ENCODE peak calls at places on chromosomes 6 and 20, in six cellular contexts. One of them, this sample, is unnamed.

GRCh38 chr20:39263076-39263475 is 300.9 kb downstream of the DHX35 start:
- DNase-seq in right cardiac atrium: no peak
- DNase-seq in uterus: no peak
- DNase-seq in cardiac muscle cell: no peak
- DNase-seq in Karpas-422: no peak
- DNase-seq in pancreas: no peak
- DNase-seq in this sample: no peak

GRCh38 chr6:13026100-13026499 is 302.2 kb downstream of the TBC1D7 start:
- DNase-seq in cardiac muscle cell: no peak
- DNase-seq in Karpas-422: no peak
- DNase-seq in uterus: no peak
- DNase-seq in right cardiac atrium: no peak
- DNase-seq in pancreas: no peak
- DNase-seq in this sample: no peak

GRCh38 chr20:2942439-2942838 is 69.2 kb downstream of the PTPRA start:
- DNase-seq in pancreas: no peak
- DNase-seq in right cardiac atrium: no peak
- DNase-seq in cardiac muscle cell: no peak
- DNase-seq in Karpas-422: no peak
- DNase-seq in uterus: no peak
- DNase-seq in this sample: no peak

GRCh38 chr6:3534599-3534998 is 77.7 kb upstream of the SLC22A23 start:
- DNase-seq in cardiac muscle cell: no peak
- DNase-seq in Karpas-422: no peak
- DNase-seq in right cardiac atrium: no peak
- DNase-seq in uterus: no peak
- DNase-seq in pancreas: no peak
- DNase-seq in this sample: no peak

GRCh38 chr6:35804996-35805736 is at the start of gene LHFPL5:
- DNase-seq in Karpas-422: peak; percentile 81
- DNase-seq in cardiac muscle cell: peak; percentile 87
- DNase-seq in right cardiac atrium: peak; percentile 79
- DNase-seq in pancreas: peak; percentile 67
- DNase-seq in uterus: no peak
- DNase-seq in this sample: peak; percentile 45

GRCh38 chr20:64232794-64233193 is 22.8 kb upstream of the PCMTD2 start:
- DNase-seq in right cardiac atrium: peak; percentile 66
- DNase-seq in uterus: no peak
- DNase-seq in cardiac muscle cell: no peak
- DNase-seq in Karpas-422: peak; percentile 53
- DNase-seq in pancreas: no peak
- DNase-seq in this sample: no peak

GRCh38 chr6:46090115-46091079 is 39.4 kb upstream of the ENPP4 start:
- DNase-seq in uterus: peak; percentile 35
- DNase-seq in Karpas-422: peak; percentile 83
- DNase-seq in cardiac muscle cell: peak; percentile 74
- DNase-seq in pancreas: peak; percentile 63
- DNase-seq in right cardiac atrium: peak; percentile 61
- DNase-seq in this sample: no peak

GRCh38 chr6:93677297-93677965 is 258.1 kb upstream of the EPHA7 start:
- DNase-seq in right cardiac atrium: no peak
- DNase-seq in pancreas: no peak
- DNase-seq in Karpas-422: no peak
- DNase-seq in uterus: no peak
- DNase-seq in cardiac muscle cell: no peak
- DNase-seq in this sample: no peak

GRCh38 chr6:19554356-19555225 is 282.6 kb upstream of the ID4 start:
- DNase-seq in right cardiac atrium: peak; percentile 52
- DNase-seq in pancreas: peak; percentile 36
- DNase-seq in uterus: no peak
- DNase-seq in cardiac muscle cell: peak; percentile 25
- DNase-seq in Karpas-422: no peak
- DNase-seq in this sample: no peak

GRCh38 chr6:21740719-21741118 is 147.2 kb downstream of the SOX4 start:
- DNase-seq in cardiac muscle cell: no peak
- DNase-seq in pancreas: no peak
- DNase-seq in uterus: no peak
- DNase-seq in Karpas-422: no peak
- DNase-seq in right cardiac atrium: no peak
- DNase-seq in this sample: no peak

GRCh38 chr20:4083103-4083864 is 67.9 kb upstream of the RNF24 start:
- DNase-seq in Karpas-422: no peak
- DNase-seq in right cardiac atrium: peak; percentile 60
- DNase-seq in cardiac muscle cell: no peak
- DNase-seq in uterus: no peak
- DNase-seq in pancreas: no peak
- DNase-seq in this sample: no peak

GRCh38 chr20:4084721-4085120 is 69.4 kb upstream of the RNF24 start:
- DNase-seq in pancreas: no peak
- DNase-seq in cardiac muscle cell: no peak
- DNase-seq in uterus: no peak
- DNase-seq in right cardiac atrium: no peak
- DNase-seq in Karpas-422: no peak
- DNase-seq in this sample: no peak

GRCh38 chr20:4084096-4084495 is 68.7 kb upstream of the RNF24 start:
- DNase-seq in pancreas: no peak
- DNase-seq in Karpas-422: no peak
- DNase-seq in right cardiac atrium: no peak
- DNase-seq in uterus: no peak
- DNase-seq in cardiac muscle cell: no peak
- DNase-seq in this sample: no peak

GRCh38 chr20:4081396-4081795 is 66.0 kb upstream of the RNF24 start:
- DNase-seq in pancreas: no peak
- DNase-seq in cardiac muscle cell: no peak
- DNase-seq in uterus: no peak
- DNase-seq in Karpas-422: no peak
- DNase-seq in right cardiac atrium: no peak
- DNase-seq in this sample: no peak

GRCh38 chr20:4082406-4083102 is 67.2 kb upstream of the RNF24 start:
- DNase-seq in cardiac muscle cell: peak; percentile 73
- DNase-seq in pancreas: no peak
- DNase-seq in Karpas-422: no peak
- DNase-seq in right cardiac atrium: peak; percentile 75
- DNase-seq in uterus: no peak
- DNase-seq in this sample: no peak
- H3K27ac ChIP-seq in cardiac muscle cell: peak overlapping the region; percentile 37
- H3K27ac ChIP-seq in pancreas: peak overlapping the region; percentile 9
- H3K27ac ChIP-seq in Karpas-422: no peak overlapping the region
- H3K27ac ChIP-seq in right cardiac atrium: peak overlapping the region; percentile 88
- H3K27ac ChIP-seq in uterus: no peak overlapping the region
- H3K27ac ChIP-seq in this sample: no peak overlapping the region

DNA sequence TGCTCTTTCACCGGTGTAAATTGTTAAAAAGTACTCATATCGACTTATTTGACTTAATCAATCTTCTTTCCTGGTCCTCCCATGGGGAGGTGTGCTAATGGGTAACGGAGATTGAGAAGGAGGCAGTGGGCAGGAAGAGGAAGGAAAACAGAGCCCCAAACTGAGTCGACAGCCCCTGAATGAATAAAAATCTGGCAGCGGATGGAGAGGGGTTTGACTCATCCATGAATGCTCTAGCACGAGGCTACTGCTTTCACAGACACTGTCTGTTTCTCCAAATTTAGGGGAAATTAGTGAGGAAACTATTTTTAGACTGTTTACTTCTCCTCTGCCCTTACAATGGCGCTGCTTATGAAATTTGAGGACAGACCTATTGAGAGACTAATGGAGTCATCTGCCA is 142.2 kb upstream of the ATXN1 start:
- DNase-seq in right cardiac atrium: no peak
- DNase-seq in uterus: no peak
- DNase-seq in pancreas: no peak
- DNase-seq in cardiac muscle cell: no peak
- DNase-seq in Karpas-422: no peak
- DNase-seq in this sample: no peak
- H3K4me3 ChIP-seq in right cardiac atrium: no peak overlapping the region
- H3K4me3 ChIP-seq in uterus: no peak overlapping the region
- H3K4me3 ChIP-seq in pancreas: no peak overlapping the region
- H3K4me3 ChIP-seq in cardiac muscle cell: no peak overlapping the region
- H3K4me3 ChIP-seq in Karpas-422: no peak overlapping the region
- H3K4me3 ChIP-seq in this sample: no peak overlapping the region

GRCh38 chr6:26031595-26032386 is 55.4 kb upstream of the HFE start:
- DNase-seq in pancreas: peak; percentile 81
- DNase-seq in Karpas-422: peak; percentile 98
- DNase-seq in right cardiac atrium: peak; percentile 77
- DNase-seq in cardiac muscle cell: peak; percentile 97
- DNase-seq in uterus: peak; percentile 78
- DNase-seq in this sample: no peak

GRCh38 chr6:26034901-26035300 is 52.3 kb upstream of the HFE start:
- DNase-seq in pancreas: no peak
- DNase-seq in uterus: no peak
- DNase-seq in Karpas-422: no peak
- DNase-seq in right cardiac atrium: no peak
- DNase-seq in cardiac muscle cell: no peak
- DNase-seq in this sample: no peak

GRCh38 chr6:26033132-26033941 is 53.9 kb upstream of the HFE start:
- DNase-seq in cardiac muscle cell: peak; percentile 88
- DNase-seq in Karpas-422: peak; percentile 85
- DNase-seq in uterus: peak; percentile 59
- DNase-seq in pancreas: peak; percentile 64
- DNase-seq in right cardiac atrium: peak; percentile 83
- DNase-seq in this sample: no peak

GRCh38 chr6:26032387-26033131 is 54.7 kb upstream of the HFE start:
- DNase-seq in pancreas: no peak
- DNase-seq in cardiac muscle cell: peak; percentile 55
- DNase-seq in uterus: no peak
- DNase-seq in Karpas-422: no peak
- DNase-seq in right cardiac atrium: no peak
- DNase-seq in this sample: no peak

GRCh38 chr6:26033942-26034354 is 53.3 kb upstream of the HFE start:
- DNase-seq in cardiac muscle cell: no peak
- DNase-seq in Karpas-422: no peak
- DNase-seq in pancreas: no peak
- DNase-seq in uterus: peak; percentile 70
- DNase-seq in right cardiac atrium: peak; percentile 71
- DNase-seq in this sample: no peak
- H3K4me1 ChIP-seq in cardiac muscle cell: peaks cover 16% of the 10 kb centered on the region
- H3K4me1 ChIP-seq in Karpas-422: peaks cover 33% of the 10 kb centered on the region
- H3K4me1 ChIP-seq in pancreas: no peaks in the 10 kb centered on the region
- H3K4me1 ChIP-seq in uterus: no peaks in the 10 kb centered on the region
- H3K4me1 ChIP-seq in right cardiac atrium: peaks cover 2% of the 10 kb centered on the region
- H3K4me1 ChIP-seq in this sample: peaks cover 2% of the 10 kb centered on the region

DNA sequence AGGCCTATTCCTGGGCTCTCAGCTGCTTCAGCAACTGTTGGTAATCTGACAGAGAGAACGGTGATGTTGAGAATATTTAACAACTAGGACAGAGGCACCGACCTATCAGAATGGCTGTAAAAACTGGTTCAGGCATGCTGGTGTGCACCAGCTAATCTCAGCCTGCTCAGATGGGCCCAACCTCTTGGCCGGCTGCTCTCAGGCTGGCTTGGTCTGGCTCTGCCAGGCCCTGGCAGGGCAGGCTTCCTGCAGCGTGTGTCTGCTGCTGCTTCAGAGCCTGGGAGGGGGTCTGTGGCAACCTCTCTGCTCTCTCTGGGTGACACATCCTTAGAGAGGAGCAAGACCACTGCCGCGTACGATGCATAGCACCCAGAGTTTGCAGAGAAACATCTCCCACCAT is 4.8 kb downstream of the SLC2A12 start:
- DNase-seq in pancreas: no peak
- DNase-seq in uterus: no peak
- DNase-seq in cardiac muscle cell: no peak
- DNase-seq in right cardiac atrium: peak; percentile 66
- DNase-seq in Karpas-422: no peak
- DNase-seq in this sample: no peak
- H3K27ac ChIP-seq in pancreas: no peak overlapping the region
- H3K27ac ChIP-seq in uterus: no peak overlapping the region
- H3K27ac ChIP-seq in cardiac muscle cell: no peak overlapping the region
- H3K27ac ChIP-seq in right cardiac atrium: peak overlapping the region; percentile 25
- H3K27ac ChIP-seq in Karpas-422: no peak overlapping the region
- H3K27ac ChIP-seq in this sample: no peak overlapping the region